ENCODE peak calls at places on chromosome 1, in four cellular contexts. One of them, this sample, is unnamed.

GRCh38 chr1:46725736-46726108 is 6.8 kb upstream of the EFCAB14 start:
- DNase-seq in MCF 10A: peak
- DNase-seq in lung: no peak
- DNase-seq in stomach: no peak
- DNase-seq in this sample: no peak

GRCh38 chr1:1124786-1125642 is 9.1 kb upstream of the C1orf159 start:
- DNase-seq in stomach: peak
- DNase-seq in lung: no peak
- DNase-seq in MCF 10A: no peak
- DNase-seq in this sample: no peak

GRCh38 chr1:10631811-10632481 is 157.2 kb downstream of the PEX14 start:
- DNase-seq in lung: no peak
- DNase-seq in stomach: no peak
- DNase-seq in MCF 10A: no peak
- DNase-seq in this sample: no peak

GRCh38 chr1:31763671-31764306 is 351 bp downstream of the ADGRB2 start:
- DNase-seq in MCF 10A: no peak
- DNase-seq in stomach: no peak
- DNase-seq in lung: no peak
- DNase-seq in this sample: no peak

GRCh38 chr1:63968663-63969460 is 195.0 kb downstream of the ROR1 start:
- DNase-seq in lung: no peak
- DNase-seq in MCF 10A: peak
- DNase-seq in stomach: peak
- DNase-seq in this sample: no peak

GRCh38 chr1:33709780-33710713 is 153.8 kb upstream of the HMGB4 start:
- DNase-seq in stomach: no peak
- DNase-seq in MCF 10A: peak
- DNase-seq in lung: no peak
- DNase-seq in this sample: no peak

GRCh38 chr1:100036718-100037664 is 67.2 kb downstream of the SLC35A3 start:
- DNase-seq in MCF 10A: peak
- DNase-seq in stomach: no peak
- DNase-seq in lung: no peak
- DNase-seq in this sample: no peak

GRCh38 chr1:197928849-197929336 is 11.7 kb downstream of the LHX9 start:
- DNase-seq in stomach: no peak
- DNase-seq in MCF 10A: no peak
- DNase-seq in lung: no peak
- DNase-seq in this sample: no peak

GRCh38 chr1:42423621-42424200 is 32.1 kb downstream of the ZMYND12 start:
- DNase-seq in MCF 10A: no peak
- DNase-seq in lung: no peak
- DNase-seq in stomach: no peak
- DNase-seq in this sample: no peak

GRCh38 chr1:78491311-78492071 is 717 bp downstream of the PTGFR start:
- DNase-seq in stomach: no peak
- DNase-seq in MCF 10A: peak
- DNase-seq in lung: no peak
- DNase-seq in this sample: peak

GRCh38 chr1:245173446-245174178 is 18.8 kb downstream of the KIF26B start:
- DNase-seq in stomach: no peak
- DNase-seq in MCF 10A: no peak
- DNase-seq in lung: no peak
- DNase-seq in this sample: no peak

GRCh38 chr1:68470388-68470970 is 20.7 kb upstream of the RPE65 start:
- DNase-seq in MCF 10A: peak
- DNase-seq in stomach: no peak
- DNase-seq in lung: no peak
- DNase-seq in this sample: peak

GRCh38 chr1:13818926-13819325 is 118.9 kb downstream of the PRDM2 start:
- DNase-seq in lung: no peak
- DNase-seq in stomach: no peak
- DNase-seq in MCF 10A: no peak
- DNase-seq in this sample: no peak

GRCh38 chr1:55446351-55446750 is 231.2 kb upstream of the USP24 start:
- DNase-seq in stomach: no peak
- DNase-seq in lung: no peak
- DNase-seq in MCF 10A: no peak
- DNase-seq in this sample: peak

GRCh38 chr1:29825274-29825940 is 589.1 kb downstream of the PTPRU start:
- DNase-seq in lung: no peak
- DNase-seq in stomach: peak
- DNase-seq in MCF 10A: no peak
- DNase-seq in this sample: no peak

GRCh38 chr1:19799233-19799876 is 361 bp downstream of the TMCO4 start:
- DNase-seq in MCF 10A: peak
- DNase-seq in stomach: peak
- DNase-seq in lung: peak
- DNase-seq in this sample: peak

GRCh38 chr1:175984057-175984812 is 222.9 kb downstream of the COP1 start:
- DNase-seq in lung: no peak
- DNase-seq in MCF 10A: no peak
- DNase-seq in stomach: no peak
- DNase-seq in this sample: no peak